ENCODE peak calls at places on chromosomes 7 and 10, in six cellular contexts. J is fibroblast of lung, C is PC-9, F is DND-41, A is HCT116, T is neural progenitor cell. U is an unnamed sample.

GRCh38 chr10:69372126-69372980 is 44.4 kb downstream of the TACR2 start:
- DNase-seq in J (no peak), C (no peak), F (no peak), A (no peak), T (no peak), U (no peak)

GRCh38 chr7:116776610-116777289 is 85.6 kb upstream of the CAPZA2 start:
- DNase-seq in J (peak; percentile 72), C (peak; percentile 88), F (no peak), A (peak; percentile 97), T (no peak), U (no peak)

GRCh38 chr10:1957057-1957456 is 219.7 kb upstream of the ADARB2 start:
- DNase-seq in J (no peak), C (no peak), F (no peak), A (no peak), T (no peak), U (no peak)

GRCh38 chr10:123252779-123253178 is 98.6 kb downstream of the BUB3 start:
- DNase-seq in J (no peak), C (no peak), F (no peak), A (no peak), T (no peak), U (no peak)

GRCh38 chr10:13984647-13985155 is 346.0 kb downstream of the FRMD4A start:
- DNase-seq in J (peak; percentile 79), C (peak; percentile 74), F (no peak), A (no peak), T (no peak), U (no peak)

GRCh38 chr10:24952701-24953349 is 419 bp upstream of the PRTFDC1 start:
- DNase-seq in J (peak; percentile 72), C (no peak), F (peak; percentile 70), A (no peak), T (peak; percentile 82), U (no peak)

GRCh38 chr10:19412531-19412930 is 363.9 kb downstream of the MALRD1 start:
- DNase-seq in J (peak; percentile 74), C (no peak), F (no peak), A (no peak), T (peak; percentile 59), U (peak; percentile 49)

GRCh38 chr7:20331231-20331880 is 656 bp downstream of the ITGB8 start:
- DNase-seq in J (peak; percentile 36), C (no peak), F (no peak), A (no peak), T (peak; percentile 94), U (peak; percentile 71)

GRCh38 chr7:32500922-32501341 is 5.6 kb downstream of the AVL9 start:
- DNase-seq in J (peak; percentile 76), C (peak; percentile 79), F (no peak), A (no peak), T (no peak), U (peak; percentile 58)

GRCh38 chr10:22495396-22495795 is 150.1 kb downstream of the SPAG6 start:
- DNase-seq in J (no peak), C (no peak), F (no peak), A (no peak), T (no peak), U (no peak)

GRCh38 chr7:2542011-2542923 is 13.1 kb downstream of the BRAT1 start:
- DNase-seq in J (no peak), C (no peak), F (no peak), A (no peak), T (no peak), U (no peak)

GRCh38 chr10:128036011-128036615 is 90.1 kb downstream of the MKI67 start:
- DNase-seq in J (no peak), C (no peak), F (no peak), A (no peak), T (no peak), U (no peak)

GRCh38 chr7:130400120-130400572 is 19.9 kb downstream of the CPA1 start:
- DNase-seq in J (peak; percentile 67), C (no peak), F (no peak), A (no peak), T (no peak), U (no peak)

GRCh38 chr7:130996841-130997231 is 262.8 kb upstream of the KLF14 start:
- DNase-seq in J (no peak), C (peak; percentile 98), F (peak; percentile 44), A (peak; percentile 80), T (no peak), U (peak; percentile 82)

GRCh38 chr7:73824986-73825385 is 5.8 kb upstream of the CLDN4 start:
- DNase-seq in J (no peak), C (peak; percentile 66), F (no peak), A (no peak), T (no peak), U (no peak)

GRCh38 chr10:95758351-95759025 is 2.5 kb downstream of the ENTPD1 start:
- DNase-seq in J (no peak), C (no peak), F (no peak), A (no peak), T (no peak), U (peak; percentile 45)

GRCh38 chr10:18368681-18369080 is 228.5 kb downstream of the CACNB2 start:
- DNase-seq in J (peak; percentile 76), C (no peak), F (no peak), A (no peak), T (no peak), U (no peak)

GRCh38 chr10:29160110-29160669 is 128.7 kb upstream of the LYZL1 start:
- DNase-seq in J (peak; percentile 69), C (peak; percentile 83), F (no peak), A (peak; percentile 77), T (no peak), U (no peak)

GRCh38 chr10:70223728-70224127 is 9.5 kb downstream of the PPA1 start:
- DNase-seq in J (no peak), C (no peak), F (no peak), A (no peak), T (no peak), U (no peak)

GRCh38 chr10:61708841-61709240 is 46.1 kb downstream of the CABCOCO1 start:
- DNase-seq in J (peak; percentile 78), C (no peak), F (no peak), A (no peak), T (no peak), U (no peak)

GRCh38 chr10:31623466-31623865 is 304.4 kb downstream of the ZEB1 start:
- DNase-seq in J (peak; percentile 71), C (no peak), F (no peak), A (no peak), T (no peak), U (no peak)

DNA sequence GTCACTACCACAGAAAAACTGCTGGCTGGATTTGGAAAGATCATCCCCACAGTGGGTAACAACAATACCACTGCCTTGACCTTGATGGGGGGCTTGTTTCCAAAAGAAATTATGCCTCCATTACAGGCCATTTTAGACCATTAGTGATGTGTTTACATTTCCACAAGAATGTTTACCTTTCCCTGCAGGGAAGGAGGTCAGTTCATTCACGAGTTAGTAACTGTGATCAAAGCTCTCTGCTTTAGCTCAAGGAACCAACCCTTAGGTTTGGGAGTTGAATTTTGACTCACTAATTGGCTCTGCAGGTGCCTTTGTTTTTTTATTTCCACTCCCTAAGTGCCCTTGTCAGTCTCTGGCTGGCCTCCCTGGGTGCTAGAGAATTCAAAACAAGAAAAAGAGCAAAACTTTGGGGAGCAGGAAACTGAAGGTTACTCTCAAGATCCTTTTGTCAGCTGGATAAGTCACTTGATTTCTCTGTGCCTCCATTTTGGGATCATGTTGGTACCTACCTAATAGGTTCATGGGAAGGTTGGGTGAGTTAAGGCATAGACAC is 41.1 kb upstream of the NUPR2 start:
- DNase-seq in J (no peak), C (peak; percentile 72), F (no peak), A (no peak), T (no peak), U (no peak)
- H3K9me3 ChIP-seq in J (no peaks in the 10 kb centered on the region), C (peaks cover 14% of the 10 kb centered on the region), F (peaks cover 13% of the 10 kb centered on the region), A (no peaks in the 10 kb centered on the region), T (peaks cover 1% of the 10 kb centered on the region), U (no peaks in the 10 kb centered on the region)

DNA sequence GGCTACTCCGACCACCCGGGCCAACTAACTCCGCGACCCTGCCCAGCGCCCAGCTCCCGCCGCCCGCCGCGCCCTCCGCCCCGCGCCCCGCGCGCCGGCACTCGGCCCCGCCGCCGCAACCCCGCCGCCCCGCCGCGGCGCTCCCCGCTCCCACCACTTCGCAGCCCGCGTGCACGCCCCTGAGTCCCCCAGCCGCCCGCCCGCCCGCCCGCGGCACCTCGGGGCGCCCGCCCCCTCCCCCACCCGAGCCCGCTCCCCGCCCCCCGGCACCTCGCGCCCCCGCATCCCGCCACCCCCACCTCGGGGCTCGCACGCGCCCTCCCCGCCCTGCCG is 598 bp downstream of the JAZF1 start:
- DNase-seq in J (no peak), C (no peak), F (no peak), A (no peak), T (no peak), U (no peak)
- H3K4me2 ChIP-seq in J (no peak overlapping the region), C (peak overlapping the region; percentile 70), F (peak overlapping the region; percentile 84), A (peak overlapping the region; percentile 82), T (peak overlapping the region; percentile 90), U (peak overlapping the region; percentile 70)

GRCh38 chr7:142959202-142959601 is 3.0 kb downstream of the KEL start:
- DNase-seq in J (no peak), C (no peak), F (no peak), A (no peak), T (no peak), U (no peak)

GRCh38 chr7:142950235-142950634 is 11.0 kb downstream of the LLCFC1 start:
- DNase-seq in J (no peak), C (no peak), F (no peak), A (no peak), T (no peak), U (no peak)

GRCh38 chr7:142956951-142957623 is 5.1 kb downstream of the KEL start:
- DNase-seq in J (no peak), C (peak; percentile 89), F (no peak), A (peak; percentile 10), T (no peak), U (no peak)

GRCh38 chr7:142957723-142958122 is 4.4 kb downstream of the KEL start:
- DNase-seq in J (no peak), C (peak; percentile 59), F (no peak), A (no peak), T (no peak), U (no peak)

DNA sequence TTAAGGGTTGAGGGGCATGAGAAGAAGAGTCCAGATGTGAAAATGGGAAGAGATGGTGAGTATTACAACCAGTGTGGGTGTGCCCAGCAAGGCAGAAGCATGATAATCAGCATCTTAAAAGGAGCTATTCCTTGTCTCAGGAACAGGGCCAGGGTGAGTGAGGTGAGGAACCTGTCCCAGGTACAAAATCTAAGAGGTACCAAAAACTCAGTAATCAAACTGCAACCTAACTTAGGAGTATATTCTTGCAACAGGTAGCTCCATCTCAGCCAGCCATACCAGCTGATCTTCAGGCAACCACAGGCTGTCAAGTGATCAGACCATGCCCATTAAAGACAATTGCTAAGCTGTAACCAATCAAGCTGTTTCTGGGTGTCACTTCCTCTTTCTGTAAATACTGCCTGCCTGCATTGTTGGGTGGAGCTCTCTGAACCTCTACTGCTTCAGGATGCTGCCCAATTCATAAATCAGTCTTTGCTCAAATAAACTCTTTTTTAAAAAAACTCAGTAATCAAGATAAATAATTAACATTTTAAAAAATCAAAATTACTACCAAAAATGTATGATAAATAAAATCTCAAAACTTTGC is 7.4 kb downstream of the KEL start:
- DNase-seq in J (no peak), C (no peak), F (no peak), A (no peak), T (no peak), U (peak; percentile 76)
- H3K9me3 ChIP-seq in J (no peaks in the 10 kb centered on the region), C (peaks cover 5% of the 10 kb centered on the region), F (peaks cover 12% of the 10 kb centered on the region), A (no peaks in the 10 kb centered on the region), T (no peaks in the 10 kb centered on the region), U (peaks cover 8% of the 10 kb centered on the region)

DNA sequence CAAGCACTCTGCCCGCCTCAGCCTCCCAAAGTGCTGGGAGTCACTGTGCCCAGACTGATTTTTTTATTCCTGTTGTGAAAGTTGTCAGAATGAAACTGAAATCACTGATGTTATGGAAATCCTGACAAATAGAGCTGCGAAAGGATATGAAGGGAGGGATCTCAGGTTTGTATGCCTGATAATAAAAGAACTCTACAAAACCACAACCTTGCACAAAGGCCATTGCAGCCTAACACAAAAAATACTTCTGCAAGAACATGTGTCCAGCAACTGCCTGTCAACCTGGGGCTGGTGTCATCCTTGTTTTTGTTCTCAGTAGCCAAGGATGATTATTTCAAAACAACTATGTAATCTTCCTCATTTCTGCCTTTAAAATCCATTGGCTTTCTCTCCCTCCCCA is 126.1 kb downstream of the NEBL start:
- DNase-seq in J (no peak), C (no peak), F (no peak), A (no peak), T (no peak), U (no peak)
- H3K4me2 ChIP-seq in J (no peak overlapping the region), C (no peak overlapping the region), F (no peak overlapping the region), A (no peak overlapping the region), T (no peak overlapping the region), U (no peak overlapping the region)